ENCODE peak calls at places on chromosomes 2 and 18, in ten cellular contexts. One of them, this sample, is unnamed.

GRCh38 chr2:11270891-11271290 is 73.5 kb downstream of the ROCK2 start:
- DNase-seq in SHP77: no peak
- DNase-seq in T-helper 17 cell: no peak
- DNase-seq in neuronal stem cell: no peak
- DNase-seq in AML-193: no peak
- DNase-seq in activated CD8-positive, alpha-beta memory T cell treated with anti-CD3 and anti-CD28 coated beads, Interleukin-2, amount 50 U/mL, for 48 hours: no peak
- DNase-seq in fibroblast of the aortic adventitia: peak; percentile 11
- DNase-seq in CD4-positive, alpha-beta T cell: no peak
- DNase-seq in NCI-H748 treated with DMSO at 0.1 percent for 48 hours: no peak
- DNase-seq in posterior cingulate gyrus: no peak
- DNase-seq in this sample: no peak

GRCh38 chr2:135819211-135819610 is 17.8 kb downstream of the LCT start:
- DNase-seq in SHP77: no peak
- DNase-seq in T-helper 17 cell: no peak
- DNase-seq in NCI-H748 treated with DMSO at 0.1 percent for 48 hours: no peak
- DNase-seq in AML-193: peak; percentile 28
- DNase-seq in posterior cingulate gyrus: no peak
- DNase-seq in fibroblast of the aortic adventitia: peak; percentile 14
- DNase-seq in neuronal stem cell: no peak
- DNase-seq in CD4-positive, alpha-beta T cell: no peak
- DNase-seq in activated CD8-positive, alpha-beta memory T cell treated with anti-CD3 and anti-CD28 coated beads, Interleukin-2, amount 50 U/mL, for 48 hours: peak; percentile 74
- DNase-seq in this sample: peak; percentile 54

GRCh38 chr2:235621736-235622135 is 127.9 kb downstream of the AGAP1 start:
- DNase-seq in T-helper 17 cell: no peak
- DNase-seq in neuronal stem cell: no peak
- DNase-seq in NCI-H748 treated with DMSO at 0.1 percent for 48 hours: no peak
- DNase-seq in CD4-positive, alpha-beta T cell: no peak
- DNase-seq in activated CD8-positive, alpha-beta memory T cell treated with anti-CD3 and anti-CD28 coated beads, Interleukin-2, amount 50 U/mL, for 48 hours: no peak
- DNase-seq in AML-193: no peak
- DNase-seq in posterior cingulate gyrus: no peak
- DNase-seq in SHP77: no peak
- DNase-seq in fibroblast of the aortic adventitia: no peak
- DNase-seq in this sample: no peak

GRCh38 chr2:222888716-222889115 is 27.9 kb downstream of the ACSL3 start:
- DNase-seq in T-helper 17 cell: no peak
- DNase-seq in AML-193: no peak
- DNase-seq in fibroblast of the aortic adventitia: no peak
- DNase-seq in NCI-H748 treated with DMSO at 0.1 percent for 48 hours: no peak
- DNase-seq in neuronal stem cell: no peak
- DNase-seq in SHP77: no peak
- DNase-seq in CD4-positive, alpha-beta T cell: no peak
- DNase-seq in posterior cingulate gyrus: no peak
- DNase-seq in activated CD8-positive, alpha-beta memory T cell treated with anti-CD3 and anti-CD28 coated beads, Interleukin-2, amount 50 U/mL, for 48 hours: no peak
- DNase-seq in this sample: no peak

GRCh38 chr2:134208825-134209224 is 45.0 kb upstream of the MGAT5 start:
- DNase-seq in neuronal stem cell: no peak
- DNase-seq in NCI-H748 treated with DMSO at 0.1 percent for 48 hours: no peak
- DNase-seq in SHP77: no peak
- DNase-seq in AML-193: peak; percentile 36
- DNase-seq in CD4-positive, alpha-beta T cell: no peak
- DNase-seq in posterior cingulate gyrus: no peak
- DNase-seq in fibroblast of the aortic adventitia: no peak
- DNase-seq in activated CD8-positive, alpha-beta memory T cell treated with anti-CD3 and anti-CD28 coated beads, Interleukin-2, amount 50 U/mL, for 48 hours: no peak
- DNase-seq in T-helper 17 cell: no peak
- DNase-seq in this sample: no peak

GRCh38 chr2:239910404-239910803 is 114.7 kb downstream of the NDUFA10 start:
- DNase-seq in NCI-H748 treated with DMSO at 0.1 percent for 48 hours: no peak
- DNase-seq in AML-193: no peak
- DNase-seq in posterior cingulate gyrus: no peak
- DNase-seq in T-helper 17 cell: no peak
- DNase-seq in SHP77: no peak
- DNase-seq in activated CD8-positive, alpha-beta memory T cell treated with anti-CD3 and anti-CD28 coated beads, Interleukin-2, amount 50 U/mL, for 48 hours: no peak
- DNase-seq in CD4-positive, alpha-beta T cell: no peak
- DNase-seq in fibroblast of the aortic adventitia: no peak
- DNase-seq in neuronal stem cell: no peak
- DNase-seq in this sample: no peak

GRCh38 chr18:59357928-59358327 is 1.1 kb downstream of the LMAN1 start:
- DNase-seq in NCI-H748 treated with DMSO at 0.1 percent for 48 hours: no peak
- DNase-seq in posterior cingulate gyrus: no peak
- DNase-seq in CD4-positive, alpha-beta T cell: no peak
- DNase-seq in AML-193: peak; percentile 15
- DNase-seq in SHP77: no peak
- DNase-seq in T-helper 17 cell: no peak
- DNase-seq in neuronal stem cell: no peak
- DNase-seq in activated CD8-positive, alpha-beta memory T cell treated with anti-CD3 and anti-CD28 coated beads, Interleukin-2, amount 50 U/mL, for 48 hours: no peak
- DNase-seq in fibroblast of the aortic adventitia: peak; percentile 85
- DNase-seq in this sample: peak; percentile 34

GRCh38 chr2:200987137-200987536 is 23.7 kb upstream of the ORC2 start:
- DNase-seq in activated CD8-positive, alpha-beta memory T cell treated with anti-CD3 and anti-CD28 coated beads, Interleukin-2, amount 50 U/mL, for 48 hours: no peak
- DNase-seq in CD4-positive, alpha-beta T cell: no peak
- DNase-seq in AML-193: no peak
- DNase-seq in T-helper 17 cell: no peak
- DNase-seq in posterior cingulate gyrus: no peak
- DNase-seq in neuronal stem cell: no peak
- DNase-seq in SHP77: no peak
- DNase-seq in fibroblast of the aortic adventitia: no peak
- DNase-seq in NCI-H748 treated with DMSO at 0.1 percent for 48 hours: no peak
- DNase-seq in this sample: no peak

GRCh38 chr2:28300921-28301341 is 91.7 kb upstream of the FOSL2 start:
- DNase-seq in activated CD8-positive, alpha-beta memory T cell treated with anti-CD3 and anti-CD28 coated beads, Interleukin-2, amount 50 U/mL, for 48 hours: no peak
- DNase-seq in neuronal stem cell: no peak
- DNase-seq in NCI-H748 treated with DMSO at 0.1 percent for 48 hours: no peak
- DNase-seq in posterior cingulate gyrus: no peak
- DNase-seq in fibroblast of the aortic adventitia: peak; percentile 77
- DNase-seq in AML-193: no peak
- DNase-seq in CD4-positive, alpha-beta T cell: no peak
- DNase-seq in SHP77: no peak
- DNase-seq in T-helper 17 cell: no peak
- DNase-seq in this sample: peak; percentile 32

GRCh38 chr2:2466534-2466933 is 135.5 kb upstream of the MYT1L start:
- DNase-seq in fibroblast of the aortic adventitia: no peak
- DNase-seq in NCI-H748 treated with DMSO at 0.1 percent for 48 hours: no peak
- DNase-seq in neuronal stem cell: no peak
- DNase-seq in SHP77: no peak
- DNase-seq in T-helper 17 cell: no peak
- DNase-seq in posterior cingulate gyrus: no peak
- DNase-seq in activated CD8-positive, alpha-beta memory T cell treated with anti-CD3 and anti-CD28 coated beads, Interleukin-2, amount 50 U/mL, for 48 hours: no peak
- DNase-seq in AML-193: no peak
- DNase-seq in CD4-positive, alpha-beta T cell: no peak
- DNase-seq in this sample: no peak

GRCh38 chr2:10188211-10188610 is 65.7 kb downstream of the RRM2 start:
- DNase-seq in NCI-H748 treated with DMSO at 0.1 percent for 48 hours: no peak
- DNase-seq in AML-193: no peak
- DNase-seq in activated CD8-positive, alpha-beta memory T cell treated with anti-CD3 and anti-CD28 coated beads, Interleukin-2, amount 50 U/mL, for 48 hours: no peak
- DNase-seq in T-helper 17 cell: no peak
- DNase-seq in neuronal stem cell: no peak
- DNase-seq in fibroblast of the aortic adventitia: no peak
- DNase-seq in SHP77: peak; percentile 42
- DNase-seq in CD4-positive, alpha-beta T cell: no peak
- DNase-seq in posterior cingulate gyrus: no peak
- DNase-seq in this sample: no peak

GRCh38 chr18:27863780-27864430 is 313.0 kb downstream of the CDH2 start:
- DNase-seq in fibroblast of the aortic adventitia: no peak
- DNase-seq in CD4-positive, alpha-beta T cell: no peak
- DNase-seq in AML-193: no peak
- DNase-seq in NCI-H748 treated with DMSO at 0.1 percent for 48 hours: no peak
- DNase-seq in T-helper 17 cell: no peak
- DNase-seq in neuronal stem cell: no peak
- DNase-seq in SHP77: no peak
- DNase-seq in activated CD8-positive, alpha-beta memory T cell treated with anti-CD3 and anti-CD28 coated beads, Interleukin-2, amount 50 U/mL, for 48 hours: no peak
- DNase-seq in posterior cingulate gyrus: no peak
- DNase-seq in this sample: no peak

GRCh38 chr2:192783643-192784042 is 588.9 kb upstream of the TMEFF2 start:
- DNase-seq in CD4-positive, alpha-beta T cell: no peak
- DNase-seq in T-helper 17 cell: no peak
- DNase-seq in activated CD8-positive, alpha-beta memory T cell treated with anti-CD3 and anti-CD28 coated beads, Interleukin-2, amount 50 U/mL, for 48 hours: no peak
- DNase-seq in AML-193: no peak
- DNase-seq in neuronal stem cell: no peak
- DNase-seq in fibroblast of the aortic adventitia: no peak
- DNase-seq in SHP77: no peak
- DNase-seq in posterior cingulate gyrus: no peak
- DNase-seq in NCI-H748 treated with DMSO at 0.1 percent for 48 hours: no peak
- DNase-seq in this sample: no peak

GRCh38 chr18:68041327-68041726 is 524.8 kb upstream of the DSEL start:
- DNase-seq in SHP77: no peak
- DNase-seq in CD4-positive, alpha-beta T cell: no peak
- DNase-seq in AML-193: no peak
- DNase-seq in T-helper 17 cell: no peak
- DNase-seq in activated CD8-positive, alpha-beta memory T cell treated with anti-CD3 and anti-CD28 coated beads, Interleukin-2, amount 50 U/mL, for 48 hours: no peak
- DNase-seq in neuronal stem cell: no peak
- DNase-seq in NCI-H748 treated with DMSO at 0.1 percent for 48 hours: no peak
- DNase-seq in fibroblast of the aortic adventitia: no peak
- DNase-seq in posterior cingulate gyrus: no peak
- DNase-seq in this sample: no peak

GRCh38 chr18:67023059-67023458 is 419.2 kb upstream of the CDH19 start:
- DNase-seq in fibroblast of the aortic adventitia: no peak
- DNase-seq in T-helper 17 cell: no peak
- DNase-seq in NCI-H748 treated with DMSO at 0.1 percent for 48 hours: no peak
- DNase-seq in activated CD8-positive, alpha-beta memory T cell treated with anti-CD3 and anti-CD28 coated beads, Interleukin-2, amount 50 U/mL, for 48 hours: no peak
- DNase-seq in CD4-positive, alpha-beta T cell: no peak
- DNase-seq in SHP77: no peak
- DNase-seq in posterior cingulate gyrus: no peak
- DNase-seq in AML-193: no peak
- DNase-seq in neuronal stem cell: no peak
- DNase-seq in this sample: no peak

GRCh38 chr18:79965119-79965902 is 868 bp downstream of the HSBP1L1 start:
- DNase-seq in CD4-positive, alpha-beta T cell: no peak
- DNase-seq in activated CD8-positive, alpha-beta memory T cell treated with anti-CD3 and anti-CD28 coated beads, Interleukin-2, amount 50 U/mL, for 48 hours: no peak
- DNase-seq in SHP77: peak; percentile 6
- DNase-seq in posterior cingulate gyrus: peak; percentile 84
- DNase-seq in neuronal stem cell: no peak
- DNase-seq in fibroblast of the aortic adventitia: peak; percentile 62
- DNase-seq in NCI-H748 treated with DMSO at 0.1 percent for 48 hours: no peak
- DNase-seq in T-helper 17 cell: no peak
- DNase-seq in AML-193: no peak
- DNase-seq in this sample: peak; percentile 77

GRCh38 chr2:173496746-173497145 is 142.1 kb downstream of the CDCA7 start:
- DNase-seq in AML-193: no peak
- DNase-seq in posterior cingulate gyrus: no peak
- DNase-seq in CD4-positive, alpha-beta T cell: no peak
- DNase-seq in T-helper 17 cell: no peak
- DNase-seq in SHP77: no peak
- DNase-seq in neuronal stem cell: no peak
- DNase-seq in activated CD8-positive, alpha-beta memory T cell treated with anti-CD3 and anti-CD28 coated beads, Interleukin-2, amount 50 U/mL, for 48 hours: no peak
- DNase-seq in NCI-H748 treated with DMSO at 0.1 percent for 48 hours: no peak
- DNase-seq in fibroblast of the aortic adventitia: peak; percentile 21
- DNase-seq in this sample: peak; percentile 26

GRCh38 chr2:110755494-110756078 is 23.2 kb downstream of the ACOXL start:
- DNase-seq in activated CD8-positive, alpha-beta memory T cell treated with anti-CD3 and anti-CD28 coated beads, Interleukin-2, amount 50 U/mL, for 48 hours: no peak
- DNase-seq in T-helper 17 cell: no peak
- DNase-seq in fibroblast of the aortic adventitia: peak; percentile 36
- DNase-seq in posterior cingulate gyrus: no peak
- DNase-seq in NCI-H748 treated with DMSO at 0.1 percent for 48 hours: no peak
- DNase-seq in AML-193: peak; percentile 26
- DNase-seq in SHP77: no peak
- DNase-seq in CD4-positive, alpha-beta T cell: no peak
- DNase-seq in neuronal stem cell: no peak
- DNase-seq in this sample: peak; percentile 32

GRCh38 chr2:237190958-237191692 is 105.4 kb downstream of the COPS8 start:
- DNase-seq in fibroblast of the aortic adventitia: peak; percentile 44
- DNase-seq in CD4-positive, alpha-beta T cell: no peak
- DNase-seq in NCI-H748 treated with DMSO at 0.1 percent for 48 hours: no peak
- DNase-seq in T-helper 17 cell: no peak
- DNase-seq in AML-193: no peak
- DNase-seq in posterior cingulate gyrus: no peak
- DNase-seq in activated CD8-positive, alpha-beta memory T cell treated with anti-CD3 and anti-CD28 coated beads, Interleukin-2, amount 50 U/mL, for 48 hours: no peak
- DNase-seq in SHP77: no peak
- DNase-seq in neuronal stem cell: no peak
- DNase-seq in this sample: no peak

GRCh38 chr2:53768233-53768542 is 584 bp downstream of the CHAC2 start:
- DNase-seq in fibroblast of the aortic adventitia: peak; percentile 40
- DNase-seq in neuronal stem cell: peak; percentile 37
- DNase-seq in AML-193: peak; percentile 18
- DNase-seq in SHP77: peak; percentile 52
- DNase-seq in CD4-positive, alpha-beta T cell: peak; percentile 60
- DNase-seq in T-helper 17 cell: no peak
- DNase-seq in posterior cingulate gyrus: peak; percentile 92
- DNase-seq in NCI-H748 treated with DMSO at 0.1 percent for 48 hours: no peak
- DNase-seq in activated CD8-positive, alpha-beta memory T cell treated with anti-CD3 and anti-CD28 coated beads, Interleukin-2, amount 50 U/mL, for 48 hours: no peak
- DNase-seq in this sample: no peak

GRCh38 chr2:71743995-71744675 is 290.8 kb downstream of the DYSF start:
- DNase-seq in neuronal stem cell: no peak
- DNase-seq in posterior cingulate gyrus: no peak
- DNase-seq in fibroblast of the aortic adventitia: no peak
- DNase-seq in AML-193: no peak
- DNase-seq in NCI-H748 treated with DMSO at 0.1 percent for 48 hours: no peak
- DNase-seq in CD4-positive, alpha-beta T cell: no peak
- DNase-seq in activated CD8-positive, alpha-beta memory T cell treated with anti-CD3 and anti-CD28 coated beads, Interleukin-2, amount 50 U/mL, for 48 hours: no peak
- DNase-seq in T-helper 17 cell: no peak
- DNase-seq in SHP77: no peak
- DNase-seq in this sample: no peak

GRCh38 chr2:49940616-49941015 is 786.3 kb upstream of the FSHR start:
- DNase-seq in activated CD8-positive, alpha-beta memory T cell treated with anti-CD3 and anti-CD28 coated beads, Interleukin-2, amount 50 U/mL, for 48 hours: no peak
- DNase-seq in NCI-H748 treated with DMSO at 0.1 percent for 48 hours: no peak
- DNase-seq in CD4-positive, alpha-beta T cell: no peak
- DNase-seq in posterior cingulate gyrus: no peak
- DNase-seq in neuronal stem cell: no peak
- DNase-seq in SHP77: no peak
- DNase-seq in fibroblast of the aortic adventitia: no peak
- DNase-seq in AML-193: no peak
- DNase-seq in T-helper 17 cell: no peak
- DNase-seq in this sample: no peak

GRCh38 chr2:160041091-160041490 is 21.3 kb downstream of the PLA2R1 start:
- DNase-seq in posterior cingulate gyrus: no peak
- DNase-seq in fibroblast of the aortic adventitia: no peak
- DNase-seq in NCI-H748 treated with DMSO at 0.1 percent for 48 hours: no peak
- DNase-seq in CD4-positive, alpha-beta T cell: no peak
- DNase-seq in activated CD8-positive, alpha-beta memory T cell treated with anti-CD3 and anti-CD28 coated beads, Interleukin-2, amount 50 U/mL, for 48 hours: no peak
- DNase-seq in SHP77: no peak
- DNase-seq in AML-193: no peak
- DNase-seq in T-helper 17 cell: no peak
- DNase-seq in neuronal stem cell: no peak
- DNase-seq in this sample: no peak

GRCh38 chr2:100603945-100604633 is 41.3 kb downstream of the PDCL3 start:
- DNase-seq in neuronal stem cell: no peak
- DNase-seq in T-helper 17 cell: no peak
- DNase-seq in activated CD8-positive, alpha-beta memory T cell treated with anti-CD3 and anti-CD28 coated beads, Interleukin-2, amount 50 U/mL, for 48 hours: no peak
- DNase-seq in AML-193: no peak
- DNase-seq in SHP77: no peak
- DNase-seq in posterior cingulate gyrus: no peak
- DNase-seq in fibroblast of the aortic adventitia: peak; percentile 47
- DNase-seq in NCI-H748 treated with DMSO at 0.1 percent for 48 hours: no peak
- DNase-seq in CD4-positive, alpha-beta T cell: no peak
- DNase-seq in this sample: peak; percentile 73

GRCh38 chr2:139122711-139123158 is 342.5 kb upstream of the NXPH2 start:
- DNase-seq in SHP77: no peak
- DNase-seq in CD4-positive, alpha-beta T cell: no peak
- DNase-seq in AML-193: no peak
- DNase-seq in NCI-H748 treated with DMSO at 0.1 percent for 48 hours: no peak
- DNase-seq in posterior cingulate gyrus: no peak
- DNase-seq in neuronal stem cell: no peak
- DNase-seq in activated CD8-positive, alpha-beta memory T cell treated with anti-CD3 and anti-CD28 coated beads, Interleukin-2, amount 50 U/mL, for 48 hours: no peak
- DNase-seq in fibroblast of the aortic adventitia: peak; percentile 62
- DNase-seq in T-helper 17 cell: no peak
- DNase-seq in this sample: peak; percentile 5

GRCh38 chr18:70636991-70637390 is 348.1 kb downstream of the SOCS6 start:
- DNase-seq in activated CD8-positive, alpha-beta memory T cell treated with anti-CD3 and anti-CD28 coated beads, Interleukin-2, amount 50 U/mL, for 48 hours: no peak
- DNase-seq in fibroblast of the aortic adventitia: peak; percentile 48
- DNase-seq in NCI-H748 treated with DMSO at 0.1 percent for 48 hours: no peak
- DNase-seq in neuronal stem cell: no peak
- DNase-seq in CD4-positive, alpha-beta T cell: no peak
- DNase-seq in posterior cingulate gyrus: no peak
- DNase-seq in SHP77: no peak
- DNase-seq in AML-193: no peak
- DNase-seq in T-helper 17 cell: no peak
- DNase-seq in this sample: no peak

GRCh38 chr2:897091-897490 is 53.6 kb upstream of the SNTG2 start:
- DNase-seq in fibroblast of the aortic adventitia: no peak
- DNase-seq in SHP77: no peak
- DNase-seq in activated CD8-positive, alpha-beta memory T cell treated with anti-CD3 and anti-CD28 coated beads, Interleukin-2, amount 50 U/mL, for 48 hours: no peak
- DNase-seq in neuronal stem cell: no peak
- DNase-seq in T-helper 17 cell: no peak
- DNase-seq in AML-193: no peak
- DNase-seq in NCI-H748 treated with DMSO at 0.1 percent for 48 hours: no peak
- DNase-seq in posterior cingulate gyrus: no peak
- DNase-seq in CD4-positive, alpha-beta T cell: no peak
- DNase-seq in this sample: no peak

GRCh38 chr2:112713926-112714325 is 6.9 kb upstream of the NT5DC4 start:
- DNase-seq in fibroblast of the aortic adventitia: no peak
- DNase-seq in SHP77: no peak
- DNase-seq in activated CD8-positive, alpha-beta memory T cell treated with anti-CD3 and anti-CD28 coated beads, Interleukin-2, amount 50 U/mL, for 48 hours: no peak
- DNase-seq in AML-193: no peak
- DNase-seq in neuronal stem cell: no peak
- DNase-seq in CD4-positive, alpha-beta T cell: no peak
- DNase-seq in T-helper 17 cell: no peak
- DNase-seq in posterior cingulate gyrus: no peak
- DNase-seq in NCI-H748 treated with DMSO at 0.1 percent for 48 hours: no peak
- DNase-seq in this sample: no peak